ENCODE peak calls at places on chromosome 9, in six cellular contexts. C, V, R, G, A and H are unnamed samples.

GRCh38 chr9:13351768-13352386 is 72.4 kb upstream of the MPDZ start:
- DNase-seq in A (peak), G (peak), V (peak), R (no peak), C (peak), H (peak)

GRCh38 chr9:123176230-123176629 is 92.2 kb downstream of the STRBP start:
- DNase-seq in A (no peak), C (no peak), V (peak), R (no peak), G (peak), H (peak)

GRCh38 chr9:127523312-127523851 is 72.1 kb downstream of the LRSAM1 start:
- DNase-seq in V (peak), G (peak), R (no peak), A (peak), C (no peak), H (peak)

GRCh38 chr9:16217933-16218830 is 652.3 kb downstream of the BNC2 start:
- DNase-seq in A (no peak), G (no peak), C (no peak), R (no peak), V (no peak), H (peak)

GRCh38 chr9:5002811-5003210 is 17.7 kb downstream of the JAK2 start:
- DNase-seq in G (no peak), V (peak), C (no peak), A (no peak), R (no peak), H (no peak)

GRCh38 chr9:5851445-5851844 is 18.5 kb upstream of the ERMP1 start:
- DNase-seq in G (peak), R (no peak), A (no peak), V (peak), C (no peak), H (no peak)

GRCh38 chr9:22446950-22447606 is 454 bp downstream of the DMRTA1 start:
- DNase-seq in G (peak), R (peak), C (peak), A (peak), V (peak), H (peak)

GRCh38 chr9:74025402-74025894 is 471.7 kb upstream of the RORB start:
- DNase-seq in R (no peak), V (no peak), C (no peak), G (peak), A (peak), H (peak)

GRCh38 chr9:77883846-77884771 is 147.5 kb downstream of the GNAQ start:
- DNase-seq in C (no peak), A (peak), G (peak), R (no peak), V (peak), H (peak)

GRCh38 chr9:128689820-128690683 is 1.0 kb downstream of the SET start:
- DNase-seq in A (peak), V (peak), R (peak), G (peak), C (peak), H (peak)

GRCh38 chr9:89605181-89606048 is 603 bp downstream of the GADD45G start:
- DNase-seq in A (peak), R (peak), G (peak), V (peak), C (peak), H (peak)

GRCh38 chr9:35000535-35001284 is 11.2 kb downstream of the DNAJB5 start:
- DNase-seq in A (peak), C (no peak), V (peak), G (peak), R (peak), H (peak)

GRCh38 chr9:34999576-34999975 is 10.0 kb downstream of the DNAJB5 start:
- DNase-seq in A (no peak), C (no peak), R (peak), G (no peak), V (no peak), H (no peak)

GRCh38 chr9:35001803-35002502 is 12.4 kb downstream of the DNAJB5 start:
- DNase-seq in G (no peak), C (no peak), R (no peak), V (peak), A (no peak), H (peak)

GRCh38 chr9:35001285-35001677 is 11.7 kb downstream of the DNAJB5 start:
- DNase-seq in R (no peak), C (no peak), A (no peak), V (no peak), G (no peak), H (no peak)

DNA sequence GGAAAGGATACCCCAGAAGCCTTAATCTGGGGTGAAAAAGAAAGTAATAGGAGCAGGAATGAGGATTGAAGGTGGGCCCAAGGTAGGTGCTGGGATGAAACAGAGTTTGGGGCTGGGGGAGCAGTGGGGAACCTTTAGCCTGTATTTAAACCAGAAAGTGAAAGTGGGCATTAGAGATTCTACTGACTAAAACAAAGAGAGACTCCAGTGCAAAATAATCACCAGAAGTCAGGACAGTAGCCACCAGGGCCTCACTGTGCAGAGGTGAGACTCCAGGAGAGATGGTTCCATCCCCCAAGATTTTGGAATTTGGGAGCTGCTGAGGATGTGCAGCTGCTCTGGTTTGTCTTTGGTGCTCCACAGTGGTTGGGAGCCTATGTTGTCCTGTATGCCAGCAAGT is 13.1 kb downstream of the DNAJB5 start:
- DNase-seq in V (no peak), G (no peak), C (no peak), R (no peak), A (no peak), H (no peak)
- H2BK120ac ChIP-seq in V (no peak), G (no peak), C (no peak), R (no peak), A (peak), H (no peak)

GRCh38 chr9:97853056-97853843 is at the start of gene FOXE1:
- DNase-seq in V (no peak), A (no peak), R (peak), C (peak), G (no peak), H (no peak)
- H3K23ac ChIP-seq in V (no peak), A (no peak), R (no peak), C (peak), G (no peak), H (no peak)

DNA sequence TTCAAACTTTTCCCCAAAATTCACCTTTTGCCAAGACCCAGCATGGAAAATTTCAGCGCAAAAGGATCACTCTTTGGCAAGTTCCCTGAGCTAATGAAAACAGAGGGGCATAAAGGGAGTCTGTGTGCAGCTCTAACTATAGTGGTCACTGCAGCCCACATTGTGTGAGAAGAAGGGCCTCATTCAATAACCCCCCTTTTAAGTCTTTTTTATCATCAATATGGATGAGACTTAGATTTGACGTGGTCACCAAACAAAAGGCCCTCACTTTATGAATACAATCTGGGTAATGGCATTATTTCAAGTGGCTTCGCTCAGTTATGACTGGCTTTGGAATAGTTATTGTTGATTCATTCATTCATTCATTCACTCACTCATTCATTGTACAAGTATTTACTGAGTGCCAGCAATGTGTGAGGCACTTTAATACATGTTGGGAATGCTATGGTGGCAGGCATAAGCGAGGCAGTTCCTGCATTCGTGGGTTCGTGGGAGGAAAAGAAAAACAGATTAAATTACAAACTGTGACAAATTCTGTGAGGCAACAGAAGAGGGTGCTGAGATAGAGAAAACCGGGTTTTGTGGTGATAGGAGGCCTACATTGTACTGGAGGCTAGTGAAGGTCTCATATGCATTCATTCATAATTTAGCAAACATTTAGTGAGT is 145.7 kb upstream of the KLF4 start:
- DNase-seq in C (no peak), A (no peak), R (no peak), V (peak), G (no peak), H (no peak)
- H2BK5ac ChIP-seq in C (no peak), A (no peak), R (no peak), V (no peak), G (no peak), H (no peak)

DNA sequence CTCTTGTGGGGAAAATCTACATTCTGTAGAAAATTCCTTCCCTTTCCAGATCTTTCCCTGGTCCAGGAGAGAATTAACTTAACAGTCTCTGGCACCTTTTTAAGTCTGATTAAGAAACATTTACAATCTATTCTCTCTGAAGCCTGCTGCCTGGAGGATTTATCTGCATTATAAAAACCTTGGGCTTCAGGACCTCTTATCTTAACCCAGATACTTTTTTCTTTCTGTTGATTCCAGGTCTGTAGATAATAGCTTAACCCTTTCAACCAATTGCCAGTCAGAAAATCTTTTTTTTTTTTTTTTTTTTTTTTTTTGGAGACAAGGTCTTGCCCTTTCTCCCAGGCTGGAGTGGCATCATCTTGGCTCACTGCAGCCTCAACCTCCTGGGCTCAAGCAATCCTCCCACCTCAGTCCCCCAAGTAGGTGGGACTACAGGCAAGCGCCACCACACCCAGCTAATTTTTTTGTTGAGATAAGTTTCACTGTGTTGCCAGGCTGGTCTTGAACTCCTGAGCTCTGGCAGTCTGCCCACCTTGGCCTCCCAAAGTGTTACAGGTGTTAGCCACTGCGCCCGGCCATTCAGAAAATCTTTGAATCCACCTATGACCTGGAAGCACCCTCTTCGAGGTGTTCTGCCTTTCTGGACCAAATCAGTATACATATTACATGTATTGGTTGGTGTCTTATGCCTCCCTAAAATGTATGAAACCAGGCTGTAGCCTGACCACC is 61.2 kb downstream of the KIAA1958 start:
- DNase-seq in C (no peak), G (no peak), R (peak), V (no peak), A (peak), H (no peak)
- H2BK120ac ChIP-seq in C (no peak), G (no peak), R (no peak), V (no peak), A (no peak), H (no peak)

GRCh38 chr9:137152844-137153405 is 14.0 kb downstream of the GRIN1 start:
- DNase-seq in G (no peak), A (no peak), R (no peak), V (no peak), C (no peak), H (no peak)
- H3K23ac ChIP-seq in G (no peak), A (no peak), R (no peak), V (no peak), C (peak), H (peak)

GRCh38 chr9:136216541-136217240 is 11.8 kb upstream of the LHX3 start:
- DNase-seq in A (no peak), G (no peak), C (no peak), V (no peak), R (no peak), H (no peak)

GRCh38 chr9:136211441-136212344 is 6.8 kb upstream of the LHX3 start:
- DNase-seq in R (no peak), V (no peak), G (no peak), A (no peak), C (no peak), H (no peak)

GRCh38 chr9:136211006-136211405 is 6.1 kb upstream of the LHX3 start:
- DNase-seq in C (no peak), G (no peak), R (no peak), V (no peak), A (no peak), H (no peak)

GRCh38 chr9:136212345-136212950 is 7.5 kb upstream of the LHX3 start:
- DNase-seq in R (no peak), A (no peak), V (no peak), C (no peak), G (no peak), H (no peak)

DNA sequence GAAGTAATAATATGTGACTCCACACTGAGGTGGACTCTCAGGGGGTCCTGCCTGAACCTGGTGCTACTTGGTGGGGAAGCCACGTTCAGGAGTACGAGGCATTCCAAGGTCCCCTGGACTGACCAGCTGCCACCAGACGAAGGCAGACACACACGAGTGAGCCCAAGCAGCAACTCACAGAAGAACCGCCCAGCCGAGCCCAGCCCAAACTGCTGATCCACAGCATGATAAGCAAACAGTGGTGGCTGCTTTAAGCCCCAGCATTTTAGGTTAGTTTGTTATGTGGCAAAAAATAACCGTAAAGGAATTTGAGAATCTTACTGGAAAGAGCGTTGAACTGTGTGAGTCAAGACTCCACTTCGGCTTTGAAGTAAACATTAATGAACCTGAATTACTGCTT is 8.8 kb upstream of the LHX3 start:
- DNase-seq in G (no peak), C (no peak), V (no peak), R (no peak), A (no peak), H (no peak)
- H2BK5ac ChIP-seq in G (no peak), C (no peak), V (no peak), R (no peak), A (no peak), H (no peak)